ENCODE peak calls at places on chromosomes 11 and 22, in four cellular contexts. W is GM23338; P is stimulated activated CD4-positive, alpha-beta T cell treated with anti-CD3 and anti-CD28 coated beads, Interleukin-2, amount 100 ng/mL, for 48 hours; D is fibroblast of pulmonary artery. R is an unnamed sample.
A peak's percentile ranks its signal among the peaks of the same experiment; 100 is the strongest.

GRCh38 chr11:66112041-66112491 is 42.0 kb downstream of the PACS1 start:
- DNase-seq in W (peak; percentile 47), P (no peak), D (no peak), R (no peak)

GRCh38 chr22:49095366-49095765 is 732.3 kb downstream of the BRD1 start:
- DNase-seq in P (no peak), W (no peak), D (no peak), R (no peak)

GRCh38 chr11:117818036-117818858 is 6.3 kb downstream of the FXYD2 start:
- DNase-seq in D (peak; percentile 53), P (peak; percentile 40), W (no peak), R (no peak)

GRCh38 chr11:67302571-67303131 is 679 bp upstream of the SSH3 start:
- DNase-seq in D (peak; percentile 35), W (peak; percentile 85), P (no peak), R (peak; percentile 67)

GRCh38 chr22:45324186-45324775 is 14.5 kb downstream of the FAM118A start:
- DNase-seq in P (no peak), D (no peak), W (no peak), R (no peak)

GRCh38 chr11:91263698-91264097 is 960.9 kb upstream of the FAT3 start:
- DNase-seq in D (no peak), P (no peak), W (no peak), R (no peak)

GRCh38 chr11:63563201-63564055 is at the start of gene PLAAT2:
- DNase-seq in P (no peak), W (no peak), D (no peak), R (no peak)

GRCh38 chr11:69689484-69690319 is 14.1 kb downstream of the FGF19 start:
- DNase-seq in W (no peak), D (no peak), P (no peak), R (no peak)

GRCh38 chr22:31142285-31142684 is 2.0 kb upstream of the PLA2G3 start:
- DNase-seq in P (no peak), W (no peak), D (no peak), R (no peak)

R was measured in sciatic nerve.